ENCODE peak calls at places on chromosomes 3 and 15, in ten cellular contexts. C is stimulated activated CD4-positive, alpha-beta T cell treated with anti-CD3 and anti-CD28 coated beads, Interleukin-4, amount 100 ng/mL, for 1 hour; I is H7; A is NCI-H1092 treated with DMSO at 0.1 percent for 48 hours; R is mesendoderm; M is NCI-H526; U is H1; T is NCI-H1694; H is stimulated activated CD8-positive, alpha-beta memory T cell treated with anti-CD3 and anti-CD28 coated beads, Interleukin-15, amount 100 ng/mL, for 24 hours; J is NCI-H1436. V is an unnamed sample.

GRCh38 chr3:115194461-115194860 is 47.4 kb upstream of the ZBTB20 start:
- DNase-seq in C (no peak), I (no peak), A (no peak), R (no peak), M (no peak), U (no peak), T (no peak), H (no peak), J (no peak), V (no peak)

GRCh38 chr3:127064391-127065137 is 81.6 kb downstream of the PLXNA1 start:
- DNase-seq in C (no peak), I (no peak), A (no peak), R (no peak), M (no peak), U (no peak), T (no peak), H (no peak), J (no peak), V (no peak)

GRCh38 chr3:6655275-6655674 is 205.6 kb upstream of the GRM7 start:
- DNase-seq in C (no peak), I (no peak), A (no peak), R (no peak), M (no peak), U (no peak), T (no peak), H (no peak), J (no peak), V (no peak)

GRCh38 chr15:57505056-57505713 is 86.5 kb upstream of the MYZAP start:
- DNase-seq in C (no peak), I (no peak), A (no peak), R (no peak), M (no peak), U (no peak), T (no peak), H (no peak), J (no peak), V (no peak)

GRCh38 chr15:71647479-71647792 is 162.9 kb upstream of the NR2E3 start:
- DNase-seq in C (no peak), I (no peak), A (no peak), R (no peak), M (no peak), U (no peak), T (no peak), H (no peak), J (no peak), V (no peak)

GRCh38 chr15:50883903-50884302 is 24.6 kb upstream of the AP4E1 start:
- DNase-seq in C (no peak), I (no peak), A (no peak), R (no peak), M (no peak), U (no peak), T (no peak), H (no peak), J (no peak), V (no peak)

GRCh38 chr3:65595222-65595996 is 443.3 kb downstream of the MAGI1 start:
- DNase-seq in C (no peak), I (peak; percentile 24), A (peak; percentile 16), R (peak; percentile 44), M (peak; percentile 2), U (no peak), T (no peak), H (no peak), J (no peak), V (no peak)

GRCh38 chr3:128052831-128053419 is 688 bp downstream of the SEC61A1 start:
- DNase-seq in C (no peak), I (no peak), A (no peak), R (no peak), M (peak; percentile 36), U (no peak), T (no peak), H (no peak), J (no peak), V (no peak)

GRCh38 chr3:187739125-187739560 is 6.1 kb downstream of the BCL6 start:
- DNase-seq in C (peak; percentile 41), I (peak; percentile 75), A (no peak), R (no peak), M (no peak), U (no peak), T (no peak), H (no peak), J (no peak), V (no peak)

GRCh38 chr15:77187751-77188464 is 117.0 kb upstream of the TSPAN3 start:
- DNase-seq in C (no peak), I (no peak), A (no peak), R (no peak), M (no peak), U (no peak), T (no peak), H (no peak), J (no peak), V (no peak)

GRCh38 chr3:188316021-188316722 is 162.2 kb downstream of the LPP start:
- DNase-seq in C (no peak), I (no peak), A (no peak), R (no peak), M (no peak), U (no peak), T (no peak), H (no peak), J (no peak), V (no peak)

GRCh38 chr3:189967254-189967865 is 153.3 kb downstream of the P3H2 start:
- DNase-seq in C (no peak), I (peak; percentile 50), A (peak; percentile 34), R (peak; percentile 57), M (no peak), U (no peak), T (peak; percentile 54), H (no peak), J (peak; percentile 67), V (peak; percentile 13)

GRCh38 chr3:117524890-117525289 is 815.3 kb downstream of the TUSC7 start:
- DNase-seq in C (no peak), I (no peak), A (no peak), R (no peak), M (no peak), U (no peak), T (no peak), H (no peak), J (no peak), V (no peak)

GRCh38 chr15:69080958-69081248 is 66.4 kb downstream of the NOX5 start:
- DNase-seq in C (no peak), I (no peak), A (no peak), R (no peak), M (no peak), U (no peak), T (no peak), H (no peak), J (no peak), V (no peak)

GRCh38 chr3:61901986-61902385 is 340.6 kb downstream of the PTPRG start:
- DNase-seq in C (no peak), I (no peak), A (peak; percentile 27), R (no peak), M (no peak), U (no peak), T (no peak), H (no peak), J (peak; percentile 59), V (no peak)

GRCh38 chr3:169085827-169086226 is 577.7 kb downstream of the MECOM start:
- DNase-seq in C (no peak), I (peak; percentile 14), A (no peak), R (peak; percentile 70), M (no peak), U (no peak), T (no peak), H (no peak), J (no peak), V (no peak)

GRCh38 chr15:39770748-39771689 is 11.6 kb downstream of the FSIP1 start:
- DNase-seq in C (no peak), I (no peak), A (no peak), R (peak; percentile 11), M (no peak), U (no peak), T (peak; percentile 10), H (no peak), J (no peak), V (no peak)

GRCh38 chr15:60649845-60650548 is 171.1 kb upstream of the ICE2 start:
- DNase-seq in C (peak; percentile 57), I (no peak), A (no peak), R (peak; percentile 71), M (no peak), U (no peak), T (no peak), H (no peak), J (no peak), V (no peak)

GRCh38 chr3:11919390-11919789 is 72.7 kb upstream of the TAMM41 start:
- DNase-seq in C (no peak), I (peak; percentile 58), A (no peak), R (no peak), M (no peak), U (no peak), T (no peak), H (no peak), J (no peak), V (no peak)

GRCh38 chr3:39414421-39414907 is 7.9 kb downstream of the RPSA start:
- DNase-seq in C (no peak), I (no peak), A (no peak), R (no peak), M (no peak), U (no peak), T (no peak), H (no peak), J (no peak), V (no peak)

GRCh38 chr3:8336456-8336855 is 165.2 kb upstream of the LMCD1 start:
- DNase-seq in C (no peak), I (peak; percentile 42), A (no peak), R (peak; percentile 19), M (no peak), U (no peak), T (no peak), H (no peak), J (no peak), V (no peak)

GRCh38 chr3:85589145-85589544 is 630.4 kb downstream of the CADM2 start:
- DNase-seq in C (no peak), I (no peak), A (no peak), R (no peak), M (no peak), U (no peak), T (no peak), H (no peak), J (no peak), V (no peak)

GRCh38 chr15:83978588-83978987 is 257.0 kb upstream of the GOLGA6L4 start:
- DNase-seq in C (no peak), I (no peak), A (no peak), R (no peak), M (no peak), U (no peak), T (no peak), H (no peak), J (no peak), V (no peak)

GRCh38 chr15:20355256-20355868 is 186.2 kb downstream of the GOLGA6L6 start:
- DNase-seq in C (no peak), I (peak; percentile 14), A (no peak), R (no peak), M (no peak), U (no peak), T (no peak), H (no peak), J (no peak), V (no peak)

GRCh38 chr3:11005686-11006256 is 13.2 kb downstream of the SLC6A1 start:
- DNase-seq in C (no peak), I (no peak), A (no peak), R (no peak), M (no peak), U (no peak), T (no peak), H (no peak), J (no peak), V (no peak)

GRCh38 chr3:193970773-193971206 is 165.2 kb upstream of the HES1 start:
- DNase-seq in C (no peak), I (no peak), A (no peak), R (peak; percentile 52), M (no peak), U (no peak), T (no peak), H (no peak), J (no peak), V (no peak)

GRCh38 chr3:21944251-21944650 is 193.2 kb upstream of the ZNF385D start:
- DNase-seq in C (no peak), I (no peak), A (no peak), R (no peak), M (no peak), U (no peak), T (no peak), H (no peak), J (no peak), V (no peak)

GRCh38 chr3:105967117-105967516 is 98.3 kb upstream of the CBLB start:
- DNase-seq in C (no peak), I (no peak), A (no peak), R (no peak), M (no peak), U (no peak), T (no peak), H (no peak), J (no peak), V (no peak)